ENCODE peak calls at places on chromosome 4, in nine cellular contexts. One of them, this sample, is unnamed.

GRCh38 chr4:95867919-95868318 is 28.0 kb downstream of the PDHA2 start:
- DNase-seq in bronchial epithelial cell: peak; percentile 39
- DNase-seq in A673: peak; percentile 24
- DNase-seq in endothelial cell: no peak
- DNase-seq in activated CD4-positive, alpha-beta T cell treated with anti-CD3 and anti-CD28 coated beads, Interleukin-2, amount 10 ng/mL, durations not matched to agents 7 days and 5 days: no peak
- DNase-seq in spleen: no peak
- DNase-seq in activated naive CD8-positive, alpha-beta T cell treated with anti-CD3 and anti-CD28 coated beads for 36 hours: no peak
- DNase-seq in NCI-H2081: peak; percentile 2
- DNase-seq in glutamatergic neuron: no peak
- DNase-seq in this sample: no peak

GRCh38 chr4:41602113-41602512 is 64.2 kb downstream of the LIMCH1 start:
- DNase-seq in NCI-H2081: no peak
- DNase-seq in activated CD4-positive, alpha-beta T cell treated with anti-CD3 and anti-CD28 coated beads, Interleukin-2, amount 10 ng/mL, durations not matched to agents 7 days and 5 days: no peak
- DNase-seq in bronchial epithelial cell: no peak
- DNase-seq in activated naive CD8-positive, alpha-beta T cell treated with anti-CD3 and anti-CD28 coated beads for 36 hours: no peak
- DNase-seq in A673: no peak
- DNase-seq in spleen: no peak
- DNase-seq in endothelial cell: no peak
- DNase-seq in glutamatergic neuron: no peak
- DNase-seq in this sample: no peak

GRCh38 chr4:59571805-59572430 is 1628.2 kb upstream of the ADGRL3 start:
- DNase-seq in activated CD4-positive, alpha-beta T cell treated with anti-CD3 and anti-CD28 coated beads, Interleukin-2, amount 10 ng/mL, durations not matched to agents 7 days and 5 days: no peak
- DNase-seq in glutamatergic neuron: no peak
- DNase-seq in A673: no peak
- DNase-seq in activated naive CD8-positive, alpha-beta T cell treated with anti-CD3 and anti-CD28 coated beads for 36 hours: no peak
- DNase-seq in NCI-H2081: peak; percentile 78
- DNase-seq in spleen: no peak
- DNase-seq in bronchial epithelial cell: no peak
- DNase-seq in endothelial cell: no peak
- DNase-seq in this sample: no peak

GRCh38 chr4:153114771-153115321 is 89.4 kb upstream of the TRIM2 start:
- DNase-seq in spleen: no peak
- DNase-seq in endothelial cell: no peak
- DNase-seq in bronchial epithelial cell: peak; percentile 80
- DNase-seq in activated naive CD8-positive, alpha-beta T cell treated with anti-CD3 and anti-CD28 coated beads for 36 hours: peak; percentile 50
- DNase-seq in glutamatergic neuron: no peak
- DNase-seq in NCI-H2081: no peak
- DNase-seq in A673: no peak
- DNase-seq in activated CD4-positive, alpha-beta T cell treated with anti-CD3 and anti-CD28 coated beads, Interleukin-2, amount 10 ng/mL, durations not matched to agents 7 days and 5 days: peak; percentile 68
- DNase-seq in this sample: no peak

GRCh38 chr4:21191304-21191703 is 491.0 kb downstream of the PACRGL start:
- DNase-seq in NCI-H2081: no peak
- DNase-seq in activated CD4-positive, alpha-beta T cell treated with anti-CD3 and anti-CD28 coated beads, Interleukin-2, amount 10 ng/mL, durations not matched to agents 7 days and 5 days: no peak
- DNase-seq in glutamatergic neuron: no peak
- DNase-seq in activated naive CD8-positive, alpha-beta T cell treated with anti-CD3 and anti-CD28 coated beads for 36 hours: no peak
- DNase-seq in bronchial epithelial cell: no peak
- DNase-seq in spleen: no peak
- DNase-seq in A673: no peak
- DNase-seq in endothelial cell: no peak
- DNase-seq in this sample: no peak

GRCh38 chr4:90174622-90175023 is 47.4 kb downstream of the CCSER1 start:
- DNase-seq in spleen: no peak
- DNase-seq in bronchial epithelial cell: peak; percentile 97
- DNase-seq in activated CD4-positive, alpha-beta T cell treated with anti-CD3 and anti-CD28 coated beads, Interleukin-2, amount 10 ng/mL, durations not matched to agents 7 days and 5 days: no peak
- DNase-seq in glutamatergic neuron: no peak
- DNase-seq in NCI-H2081: no peak
- DNase-seq in activated naive CD8-positive, alpha-beta T cell treated with anti-CD3 and anti-CD28 coated beads for 36 hours: no peak
- DNase-seq in A673: no peak
- DNase-seq in endothelial cell: no peak
- DNase-seq in this sample: no peak

GRCh38 chr4:132063829-132064228 is 1085.3 kb upstream of the PCDH10 start:
- DNase-seq in endothelial cell: no peak
- DNase-seq in spleen: no peak
- DNase-seq in bronchial epithelial cell: no peak
- DNase-seq in glutamatergic neuron: no peak
- DNase-seq in A673: peak; percentile 45
- DNase-seq in activated CD4-positive, alpha-beta T cell treated with anti-CD3 and anti-CD28 coated beads, Interleukin-2, amount 10 ng/mL, durations not matched to agents 7 days and 5 days: no peak
- DNase-seq in NCI-H2081: no peak
- DNase-seq in activated naive CD8-positive, alpha-beta T cell treated with anti-CD3 and anti-CD28 coated beads for 36 hours: no peak
- DNase-seq in this sample: no peak

GRCh38 chr4:169617306-169617705 is 3.1 kb upstream of the CLCN3 start:
- DNase-seq in spleen: no peak
- DNase-seq in glutamatergic neuron: no peak
- DNase-seq in A673: no peak
- DNase-seq in activated naive CD8-positive, alpha-beta T cell treated with anti-CD3 and anti-CD28 coated beads for 36 hours: no peak
- DNase-seq in NCI-H2081: no peak
- DNase-seq in bronchial epithelial cell: no peak
- DNase-seq in activated CD4-positive, alpha-beta T cell treated with anti-CD3 and anti-CD28 coated beads, Interleukin-2, amount 10 ng/mL, durations not matched to agents 7 days and 5 days: no peak
- DNase-seq in endothelial cell: no peak
- DNase-seq in this sample: no peak

GRCh38 chr4:166277406-166277805 is 404.4 kb downstream of the TLL1 start:
- DNase-seq in endothelial cell: no peak
- DNase-seq in A673: no peak
- DNase-seq in NCI-H2081: no peak
- DNase-seq in bronchial epithelial cell: no peak
- DNase-seq in activated CD4-positive, alpha-beta T cell treated with anti-CD3 and anti-CD28 coated beads, Interleukin-2, amount 10 ng/mL, durations not matched to agents 7 days and 5 days: no peak
- DNase-seq in glutamatergic neuron: no peak
- DNase-seq in activated naive CD8-positive, alpha-beta T cell treated with anti-CD3 and anti-CD28 coated beads for 36 hours: no peak
- DNase-seq in spleen: no peak
- DNase-seq in this sample: no peak

GRCh38 chr4:159070742-159071141 is 32.1 kb upstream of the RAPGEF2 start:
- DNase-seq in activated naive CD8-positive, alpha-beta T cell treated with anti-CD3 and anti-CD28 coated beads for 36 hours: no peak
- DNase-seq in spleen: no peak
- DNase-seq in endothelial cell: no peak
- DNase-seq in bronchial epithelial cell: peak; percentile 26
- DNase-seq in activated CD4-positive, alpha-beta T cell treated with anti-CD3 and anti-CD28 coated beads, Interleukin-2, amount 10 ng/mL, durations not matched to agents 7 days and 5 days: no peak
- DNase-seq in glutamatergic neuron: no peak
- DNase-seq in NCI-H2081: no peak
- DNase-seq in A673: no peak
- DNase-seq in this sample: peak; percentile 83

GRCh38 chr4:7800996-7801395 is 138.7 kb downstream of the AFAP1 start:
- DNase-seq in glutamatergic neuron: no peak
- DNase-seq in A673: no peak
- DNase-seq in activated naive CD8-positive, alpha-beta T cell treated with anti-CD3 and anti-CD28 coated beads for 36 hours: no peak
- DNase-seq in bronchial epithelial cell: no peak
- DNase-seq in activated CD4-positive, alpha-beta T cell treated with anti-CD3 and anti-CD28 coated beads, Interleukin-2, amount 10 ng/mL, durations not matched to agents 7 days and 5 days: no peak
- DNase-seq in NCI-H2081: no peak
- DNase-seq in endothelial cell: no peak
- DNase-seq in spleen: peak; percentile 5
- DNase-seq in this sample: no peak

GRCh38 chr4:67765928-67766327 is 11.7 kb upstream of the GNRHR start:
- DNase-seq in spleen: no peak
- DNase-seq in NCI-H2081: no peak
- DNase-seq in activated naive CD8-positive, alpha-beta T cell treated with anti-CD3 and anti-CD28 coated beads for 36 hours: no peak
- DNase-seq in endothelial cell: no peak
- DNase-seq in activated CD4-positive, alpha-beta T cell treated with anti-CD3 and anti-CD28 coated beads, Interleukin-2, amount 10 ng/mL, durations not matched to agents 7 days and 5 days: no peak
- DNase-seq in A673: no peak
- DNase-seq in bronchial epithelial cell: peak; percentile 83
- DNase-seq in glutamatergic neuron: no peak
- DNase-seq in this sample: no peak

GRCh38 chr4:7581477-7581876 is 146.7 kb upstream of the PSAPL1 start:
- DNase-seq in endothelial cell: peak; percentile 54
- DNase-seq in bronchial epithelial cell: no peak
- DNase-seq in NCI-H2081: no peak
- DNase-seq in activated naive CD8-positive, alpha-beta T cell treated with anti-CD3 and anti-CD28 coated beads for 36 hours: no peak
- DNase-seq in A673: peak; percentile 42
- DNase-seq in activated CD4-positive, alpha-beta T cell treated with anti-CD3 and anti-CD28 coated beads, Interleukin-2, amount 10 ng/mL, durations not matched to agents 7 days and 5 days: peak; percentile 19
- DNase-seq in spleen: no peak
- DNase-seq in glutamatergic neuron: no peak
- DNase-seq in this sample: no peak

GRCh38 chr4:71941001-71941400 is 90.8 kb upstream of the NPFFR2 start:
- DNase-seq in A673: peak; percentile 45
- DNase-seq in activated CD4-positive, alpha-beta T cell treated with anti-CD3 and anti-CD28 coated beads, Interleukin-2, amount 10 ng/mL, durations not matched to agents 7 days and 5 days: no peak
- DNase-seq in spleen: no peak
- DNase-seq in bronchial epithelial cell: peak; percentile 29
- DNase-seq in endothelial cell: peak; percentile 21
- DNase-seq in NCI-H2081: peak; percentile 19
- DNase-seq in activated naive CD8-positive, alpha-beta T cell treated with anti-CD3 and anti-CD28 coated beads for 36 hours: no peak
- DNase-seq in glutamatergic neuron: peak; percentile 19
- DNase-seq in this sample: no peak

GRCh38 chr4:118834960-118835895 is 698 bp downstream of the SEC24D start:
- DNase-seq in spleen: peak; percentile 87
- DNase-seq in glutamatergic neuron: peak; percentile 32
- DNase-seq in activated CD4-positive, alpha-beta T cell treated with anti-CD3 and anti-CD28 coated beads, Interleukin-2, amount 10 ng/mL, durations not matched to agents 7 days and 5 days: peak; percentile 51
- DNase-seq in A673: peak; percentile 54
- DNase-seq in NCI-H2081: peak; percentile 47
- DNase-seq in endothelial cell: peak; percentile 51
- DNase-seq in bronchial epithelial cell: peak; percentile 82
- DNase-seq in activated naive CD8-positive, alpha-beta T cell treated with anti-CD3 and anti-CD28 coated beads for 36 hours: peak; percentile 42
- DNase-seq in this sample: peak; percentile 57

GRCh38 chr4:135243960-135244561 is 1042.5 kb upstream of the PABPC4L start:
- DNase-seq in spleen: no peak
- DNase-seq in glutamatergic neuron: no peak
- DNase-seq in NCI-H2081: no peak
- DNase-seq in activated CD4-positive, alpha-beta T cell treated with anti-CD3 and anti-CD28 coated beads, Interleukin-2, amount 10 ng/mL, durations not matched to agents 7 days and 5 days: no peak
- DNase-seq in endothelial cell: no peak
- DNase-seq in activated naive CD8-positive, alpha-beta T cell treated with anti-CD3 and anti-CD28 coated beads for 36 hours: no peak
- DNase-seq in A673: no peak
- DNase-seq in bronchial epithelial cell: no peak
- DNase-seq in this sample: no peak

GRCh38 chr4:78552398-78553396 is 1.1 kb downstream of the ANXA3 start:
- DNase-seq in A673: no peak
- DNase-seq in spleen: no peak
- DNase-seq in bronchial epithelial cell: peak; percentile 91
- DNase-seq in NCI-H2081: no peak
- DNase-seq in activated naive CD8-positive, alpha-beta T cell treated with anti-CD3 and anti-CD28 coated beads for 36 hours: no peak
- DNase-seq in endothelial cell: no peak
- DNase-seq in activated CD4-positive, alpha-beta T cell treated with anti-CD3 and anti-CD28 coated beads, Interleukin-2, amount 10 ng/mL, durations not matched to agents 7 days and 5 days: no peak
- DNase-seq in glutamatergic neuron: no peak
- DNase-seq in this sample: no peak

GRCh38 chr4:56745082-56745481 is 64.0 kb upstream of the HOPX start:
- DNase-seq in bronchial epithelial cell: no peak
- DNase-seq in endothelial cell: no peak
- DNase-seq in activated CD4-positive, alpha-beta T cell treated with anti-CD3 and anti-CD28 coated beads, Interleukin-2, amount 10 ng/mL, durations not matched to agents 7 days and 5 days: no peak
- DNase-seq in A673: no peak
- DNase-seq in activated naive CD8-positive, alpha-beta T cell treated with anti-CD3 and anti-CD28 coated beads for 36 hours: no peak
- DNase-seq in spleen: no peak
- DNase-seq in NCI-H2081: no peak
- DNase-seq in glutamatergic neuron: no peak
- DNase-seq in this sample: no peak

GRCh38 chr4:41216294-41217019 is 2.1 kb upstream of the APBB2 start:
- DNase-seq in activated naive CD8-positive, alpha-beta T cell treated with anti-CD3 and anti-CD28 coated beads for 36 hours: peak; percentile 78
- DNase-seq in bronchial epithelial cell: peak; percentile 71
- DNase-seq in endothelial cell: peak; percentile 67
- DNase-seq in spleen: peak; percentile 81
- DNase-seq in NCI-H2081: peak; percentile 94
- DNase-seq in A673: peak; percentile 77
- DNase-seq in activated CD4-positive, alpha-beta T cell treated with anti-CD3 and anti-CD28 coated beads, Interleukin-2, amount 10 ng/mL, durations not matched to agents 7 days and 5 days: peak; percentile 59
- DNase-seq in glutamatergic neuron: peak; percentile 83
- DNase-seq in this sample: no peak

GRCh38 chr4:112813790-112814189 is 176.8 kb downstream of the LARP7 start:
- DNase-seq in glutamatergic neuron: no peak
- DNase-seq in bronchial epithelial cell: peak; percentile 24
- DNase-seq in endothelial cell: no peak
- DNase-seq in A673: no peak
- DNase-seq in spleen: no peak
- DNase-seq in NCI-H2081: no peak
- DNase-seq in activated naive CD8-positive, alpha-beta T cell treated with anti-CD3 and anti-CD28 coated beads for 36 hours: peak; percentile 21
- DNase-seq in activated CD4-positive, alpha-beta T cell treated with anti-CD3 and anti-CD28 coated beads, Interleukin-2, amount 10 ng/mL, durations not matched to agents 7 days and 5 days: no peak
- DNase-seq in this sample: no peak

GRCh38 chr4:86556791-86557415 is 37.2 kb upstream of the PTPN13 start:
- DNase-seq in NCI-H2081: no peak
- DNase-seq in spleen: no peak
- DNase-seq in glutamatergic neuron: no peak
- DNase-seq in activated naive CD8-positive, alpha-beta T cell treated with anti-CD3 and anti-CD28 coated beads for 36 hours: no peak
- DNase-seq in endothelial cell: no peak
- DNase-seq in bronchial epithelial cell: peak; percentile 39
- DNase-seq in A673: peak; percentile 60
- DNase-seq in activated CD4-positive, alpha-beta T cell treated with anti-CD3 and anti-CD28 coated beads, Interleukin-2, amount 10 ng/mL, durations not matched to agents 7 days and 5 days: no peak
- DNase-seq in this sample: peak; percentile 20

GRCh38 chr4:148704291-148704690 is 262.1 kb upstream of the NR3C2 start:
- DNase-seq in A673: peak; percentile 6
- DNase-seq in endothelial cell: no peak
- DNase-seq in glutamatergic neuron: no peak
- DNase-seq in activated CD4-positive, alpha-beta T cell treated with anti-CD3 and anti-CD28 coated beads, Interleukin-2, amount 10 ng/mL, durations not matched to agents 7 days and 5 days: no peak
- DNase-seq in activated naive CD8-positive, alpha-beta T cell treated with anti-CD3 and anti-CD28 coated beads for 36 hours: no peak
- DNase-seq in spleen: no peak
- DNase-seq in bronchial epithelial cell: peak; percentile 6
- DNase-seq in NCI-H2081: no peak
- DNase-seq in this sample: no peak

GRCh38 chr4:168839758-168840385 is 170.2 kb downstream of the CBR4 start:
- DNase-seq in activated naive CD8-positive, alpha-beta T cell treated with anti-CD3 and anti-CD28 coated beads for 36 hours: no peak
- DNase-seq in endothelial cell: no peak
- DNase-seq in bronchial epithelial cell: no peak
- DNase-seq in A673: no peak
- DNase-seq in NCI-H2081: no peak
- DNase-seq in activated CD4-positive, alpha-beta T cell treated with anti-CD3 and anti-CD28 coated beads, Interleukin-2, amount 10 ng/mL, durations not matched to agents 7 days and 5 days: no peak
- DNase-seq in glutamatergic neuron: no peak
- DNase-seq in spleen: no peak
- DNase-seq in this sample: no peak

GRCh38 chr4:145177906-145178538 is 2.4 kb downstream of the OTUD4 start:
- DNase-seq in activated naive CD8-positive, alpha-beta T cell treated with anti-CD3 and anti-CD28 coated beads for 36 hours: no peak
- DNase-seq in NCI-H2081: no peak
- DNase-seq in endothelial cell: no peak
- DNase-seq in activated CD4-positive, alpha-beta T cell treated with anti-CD3 and anti-CD28 coated beads, Interleukin-2, amount 10 ng/mL, durations not matched to agents 7 days and 5 days: no peak
- DNase-seq in bronchial epithelial cell: peak; percentile 59
- DNase-seq in glutamatergic neuron: no peak
- DNase-seq in spleen: no peak
- DNase-seq in A673: peak; percentile 15
- DNase-seq in this sample: peak; percentile 2

GRCh38 chr4:138311771-138312535 is 69.8 kb upstream of the SLC7A11 start:
- DNase-seq in activated naive CD8-positive, alpha-beta T cell treated with anti-CD3 and anti-CD28 coated beads for 36 hours: no peak
- DNase-seq in NCI-H2081: no peak
- DNase-seq in spleen: no peak
- DNase-seq in A673: no peak
- DNase-seq in endothelial cell: no peak
- DNase-seq in activated CD4-positive, alpha-beta T cell treated with anti-CD3 and anti-CD28 coated beads, Interleukin-2, amount 10 ng/mL, durations not matched to agents 7 days and 5 days: no peak
- DNase-seq in bronchial epithelial cell: no peak
- DNase-seq in glutamatergic neuron: no peak
- DNase-seq in this sample: no peak

GRCh38 chr4:78217557-78217956 is 160.4 kb downstream of the FRAS1 start:
- DNase-seq in A673: no peak
- DNase-seq in NCI-H2081: no peak
- DNase-seq in glutamatergic neuron: no peak
- DNase-seq in activated naive CD8-positive, alpha-beta T cell treated with anti-CD3 and anti-CD28 coated beads for 36 hours: no peak
- DNase-seq in activated CD4-positive, alpha-beta T cell treated with anti-CD3 and anti-CD28 coated beads, Interleukin-2, amount 10 ng/mL, durations not matched to agents 7 days and 5 days: no peak
- DNase-seq in spleen: no peak
- DNase-seq in endothelial cell: no peak
- DNase-seq in bronchial epithelial cell: no peak
- DNase-seq in this sample: no peak

GRCh38 chr4:14749910-14750309 is 252.4 kb upstream of the CPEB2 start:
- DNase-seq in glutamatergic neuron: no peak
- DNase-seq in endothelial cell: no peak
- DNase-seq in activated CD4-positive, alpha-beta T cell treated with anti-CD3 and anti-CD28 coated beads, Interleukin-2, amount 10 ng/mL, durations not matched to agents 7 days and 5 days: no peak
- DNase-seq in spleen: no peak
- DNase-seq in activated naive CD8-positive, alpha-beta T cell treated with anti-CD3 and anti-CD28 coated beads for 36 hours: peak; percentile 16
- DNase-seq in bronchial epithelial cell: peak; percentile 56
- DNase-seq in A673: peak; percentile 55
- DNase-seq in NCI-H2081: peak; percentile 31
- DNase-seq in this sample: no peak

GRCh38 chr4:153905231-153905630 is 116.3 kb upstream of the SFRP2 start:
- DNase-seq in activated CD4-positive, alpha-beta T cell treated with anti-CD3 and anti-CD28 coated beads, Interleukin-2, amount 10 ng/mL, durations not matched to agents 7 days and 5 days: no peak
- DNase-seq in activated naive CD8-positive, alpha-beta T cell treated with anti-CD3 and anti-CD28 coated beads for 36 hours: no peak
- DNase-seq in endothelial cell: no peak
- DNase-seq in spleen: no peak
- DNase-seq in A673: no peak
- DNase-seq in NCI-H2081: no peak
- DNase-seq in glutamatergic neuron: no peak
- DNase-seq in bronchial epithelial cell: no peak
- DNase-seq in this sample: no peak

GRCh38 chr4:53599632-53600031 is 8.3 kb upstream of the LNX1 start:
- DNase-seq in bronchial epithelial cell: no peak
- DNase-seq in NCI-H2081: no peak
- DNase-seq in activated CD4-positive, alpha-beta T cell treated with anti-CD3 and anti-CD28 coated beads, Interleukin-2, amount 10 ng/mL, durations not matched to agents 7 days and 5 days: no peak
- DNase-seq in activated naive CD8-positive, alpha-beta T cell treated with anti-CD3 and anti-CD28 coated beads for 36 hours: no peak
- DNase-seq in glutamatergic neuron: no peak
- DNase-seq in A673: no peak
- DNase-seq in endothelial cell: no peak
- DNase-seq in spleen: no peak
- DNase-seq in this sample: no peak

GRCh38 chr4:21046121-21046520 is 345.9 kb downstream of the PACRGL start:
- DNase-seq in spleen: no peak
- DNase-seq in NCI-H2081: no peak
- DNase-seq in endothelial cell: no peak
- DNase-seq in activated CD4-positive, alpha-beta T cell treated with anti-CD3 and anti-CD28 coated beads, Interleukin-2, amount 10 ng/mL, durations not matched to agents 7 days and 5 days: no peak
- DNase-seq in A673: no peak
- DNase-seq in glutamatergic neuron: no peak
- DNase-seq in bronchial epithelial cell: peak; percentile 27
- DNase-seq in activated naive CD8-positive, alpha-beta T cell treated with anti-CD3 and anti-CD28 coated beads for 36 hours: no peak
- DNase-seq in this sample: no peak

This sample was measured in brain pericyte.